ENCODE peak calls at places on chromosomes 7 and 10, in five cellular contexts. H is psoas muscle, P is WERI-Rb-1, G is fibroblast of pulmonary artery, Z is CD14-positive monocyte. N is an unnamed sample.
A peak's percentile ranks its signal among the peaks of the same experiment; 100 is the strongest.

GRCh38 chr7:8056431-8056830 is 87.8 kb downstream of the GLCCI1 start:
- DNase-seq in H (no peak), P (no peak), G (no peak), Z (no peak), N (no peak)

GRCh38 chr10:57314046-57314445 is 953.0 kb upstream of the ZWINT start:
- DNase-seq in Z (no peak), P (no peak), H (no peak), G (no peak), N (no peak)

GRCh38 chr10:69220041-69220451 is at the start of gene HKDC1:
- DNase-seq in G (no peak), Z (no peak), H (no peak), P (no peak), N (no peak)

GRCh38 chr7:30920021-30920583 is 8.4 kb downstream of the AQP1 start:
- DNase-seq in H (peak; percentile 43), P (peak; percentile 3), G (no peak), Z (peak; percentile 41), N (peak; percentile 62)

GRCh38 chr10:128934492-128934891 is 532.5 kb upstream of the MGMT start:
- DNase-seq in Z (no peak), P (no peak), H (no peak), G (no peak), N (no peak)

GRCh38 chr7:66781408-66782090 is 41.0 kb downstream of the RABGEF1 start:
- DNase-seq in Z (no peak), P (no peak), H (no peak), G (no peak), N (no peak)

GRCh38 chr10:104582604-104582951 is 58.5 kb upstream of the SORCS3 start:
- DNase-seq in G (no peak), P (no peak), Z (no peak), H (no peak), N (no peak)

GRCh38 chr7:135253851-135254815 is 20.5 kb downstream of the STRA8 start:
- DNase-seq in H (peak; percentile 82), G (peak; percentile 66), Z (peak; percentile 82), P (no peak), N (no peak)

GRCh38 chr7:93027044-93027443 is 90.7 kb downstream of the SAMD9 start:
- DNase-seq in G (no peak), Z (no peak), H (no peak), P (no peak), N (no peak)

GRCh38 chr7:93026425-93026824 is 91.4 kb downstream of the SAMD9 start:
- DNase-seq in H (no peak), G (no peak), P (no peak), Z (no peak), N (no peak)

GRCh38 chr7:93030605-93031225 is 87.1 kb downstream of the SAMD9 start:
- DNase-seq in H (no peak), G (peak; percentile 24), P (no peak), Z (no peak), N (no peak)

GRCh38 chr7:93028610-93029009 is 89.2 kb downstream of the SAMD9 start:
- DNase-seq in P (no peak), H (no peak), Z (no peak), G (no peak), N (no peak)

GRCh38 chr7:93029056-93029455 is 88.7 kb downstream of the SAMD9 start:
- DNase-seq in G (no peak), H (no peak), Z (no peak), P (no peak), N (no peak)
- TF ChIP-seq CTCF in G (no peak), H (no peak), Z (no peak), P (no peak), N (no peak)

DNA sequence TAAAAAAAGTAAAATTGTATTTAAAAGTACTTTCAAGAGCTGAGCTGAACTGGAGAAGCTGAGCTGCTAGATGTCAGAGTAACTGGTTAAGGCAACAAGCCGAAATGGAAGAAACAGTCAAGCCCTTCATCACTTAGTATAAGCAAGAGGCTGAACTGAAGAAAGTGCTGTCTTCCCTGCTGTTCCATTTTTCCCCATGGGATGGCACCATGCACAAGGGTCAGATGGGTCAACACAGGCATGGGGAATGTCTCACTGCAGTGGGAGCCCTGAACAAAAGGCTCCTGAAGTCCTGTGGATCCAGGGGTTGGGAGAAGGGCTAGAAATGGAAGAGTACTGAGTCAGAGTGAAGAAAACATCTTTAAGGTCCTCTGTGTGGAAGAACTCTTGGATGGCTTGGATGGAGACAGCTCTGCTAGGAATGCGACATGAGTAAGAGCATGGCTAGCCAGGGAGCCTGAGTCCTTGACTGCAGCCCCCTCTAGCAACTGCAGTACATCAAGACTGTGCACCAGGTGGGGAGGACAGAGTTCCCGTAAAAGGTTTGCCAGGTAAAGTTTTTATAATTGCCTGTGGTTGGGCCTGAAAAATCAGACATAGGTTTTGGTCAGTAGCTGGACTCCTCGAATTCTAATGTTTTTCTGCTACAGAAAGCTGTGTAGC is 348.3 kb downstream of the GPR158 start:
- DNase-seq in H (no peak), G (peak; percentile 68), Z (no peak), P (peak; percentile 52), N (no peak)
- TF ChIP-seq CTCF in H (no peak), G (peak; percentile 69), Z (no peak), P (peak; percentile 72), N (no peak)

DNA sequence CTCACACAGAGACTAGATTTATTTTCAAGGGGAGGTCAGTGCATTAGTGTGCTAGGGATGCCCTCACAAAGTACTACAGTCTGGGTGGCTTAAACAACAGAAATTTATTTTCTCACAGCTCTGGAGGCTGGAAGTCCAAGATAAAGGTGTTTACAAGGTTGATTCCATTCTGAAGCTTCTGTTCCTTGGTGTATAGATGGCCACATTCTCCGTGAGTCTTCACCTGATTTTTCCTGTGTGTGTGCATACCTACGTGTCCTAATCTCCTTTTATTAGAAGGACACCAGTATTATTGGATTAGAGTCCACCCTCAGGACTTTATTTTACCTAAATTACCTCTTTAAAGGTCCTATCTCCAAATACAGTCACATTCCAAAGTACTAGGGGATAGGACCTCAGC is 91.7 kb upstream of the FRMD4A start:
- DNase-seq in P (no peak), H (no peak), Z (no peak), G (no peak), N (no peak)
- TF ChIP-seq CTCF in P (no peak), H (no peak), Z (no peak), G (no peak), N (no peak)

DNA sequence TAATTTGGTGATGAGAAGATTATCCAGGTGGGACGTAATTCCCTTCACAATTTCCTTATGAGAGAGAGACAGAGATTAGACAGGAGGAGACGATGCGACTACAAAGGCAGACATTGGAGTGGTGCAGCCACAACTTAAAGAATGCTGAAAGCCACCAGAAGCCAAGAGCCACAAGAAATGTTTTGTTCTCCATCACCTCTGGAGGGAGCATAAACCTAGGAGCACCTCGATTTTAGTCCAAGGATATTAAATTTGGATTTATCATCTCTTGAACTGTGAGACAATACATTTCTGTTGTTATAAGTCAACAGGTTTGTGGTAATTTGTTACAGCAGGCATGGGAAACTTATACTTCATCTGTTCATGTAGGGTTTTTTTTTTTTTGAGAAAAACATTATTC is 418.9 kb downstream of the DGKB start:
- DNase-seq in P (no peak), H (no peak), Z (no peak), G (no peak), N (no peak)
- TF ChIP-seq CTCF in P (no peak), H (no peak), Z (no peak), G (no peak), N (peak; percentile 11)

GRCh38 chr7:80634505-80634904 is 3.9 kb upstream of the CD36 start:
- DNase-seq in G (peak; percentile 90), P (no peak), H (no peak), Z (peak; percentile 50), N (no peak)
- TF ChIP-seq CTCF in G (no peak), P (no peak), H (no peak), Z (no peak), N (no peak)

DNA sequence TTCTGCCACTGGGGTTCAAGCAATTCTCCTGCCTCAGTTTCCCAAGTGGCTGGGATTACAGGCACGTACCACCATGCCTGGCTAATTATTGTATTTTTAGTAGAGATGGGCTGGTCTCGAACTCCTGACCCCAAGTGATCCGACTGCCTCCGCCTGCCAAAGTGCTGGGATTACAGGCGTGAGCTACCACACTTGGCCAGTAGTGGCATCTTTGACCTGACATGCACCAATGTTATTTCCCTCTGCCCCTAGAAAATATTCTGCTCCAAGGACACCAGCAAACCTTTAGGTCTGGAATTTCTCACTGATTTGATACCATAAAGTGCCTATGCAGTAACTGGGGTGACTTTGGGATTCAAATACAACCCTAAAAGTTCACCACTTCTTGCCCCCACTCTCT is 179.4 kb downstream of the ARID5B start:
- DNase-seq in H (no peak), Z (no peak), P (no peak), G (no peak), N (no peak)
- TF ChIP-seq CTCF in H (no peak), Z (no peak), P (no peak), G (no peak), N (peak; percentile 28)

GRCh38 chr10:110192552-110192951 is 14.9 kb upstream of the MXI1 start:
- DNase-seq in H (no peak), P (no peak), Z (no peak), G (no peak), N (no peak)
- TF ChIP-seq CTCF in H (no peak), P (no peak), Z (no peak), G (no peak), N (peak; percentile 8)

GRCh38 chr7:87345166-87345927 is at the start of gene CROT:
- DNase-seq in H (peak; percentile 97), Z (peak; percentile 84), P (peak; percentile 96), G (peak; percentile 92), N (peak; percentile 98)
- TF ChIP-seq CTCF in H (no peak), Z (no peak), P (no peak), G (no peak), N (no peak)